ENCODE peak calls at places on chromosome 13, in ten cellular contexts. P is body of pancreas; S is transverse colon; K is upper lobe of right lung; W is CD4-positive, CD25-positive, alpha-beta regulatory T cell; Q is psoas muscle; R is ovary; L is SK-N-SH; I is adrenal gland; E is foreskin keratinocyte. Z is an unnamed sample.

GRCh38 chr13:74771964-74772363 is 637.8 kb upstream of the KLF12 start:
- DNase-seq in P (no peak), S (no peak), K (no peak), W (no peak), Q (no peak), R (no peak), L (no peak), I (no peak), E (peak), Z (no peak)

GRCh38 chr13:107866666-107867623 is 348.4 kb downstream of the LIG4 start:
- DNase-seq in P (peak), S (no peak), K (peak), W (no peak), Q (no peak), R (no peak), L (peak), I (no peak), E (no peak), Z (peak)

GRCh38 chr13:93620366-93620765 is 393.8 kb downstream of the GPC6 start:
- DNase-seq in P (no peak), S (no peak), K (no peak), W (no peak), Q (no peak), R (no peak), L (no peak), I (no peak), E (no peak), Z (no peak)

GRCh38 chr13:95388420-95389079 is 87.3 kb upstream of the ABCC4 start:
- DNase-seq in P (no peak), S (no peak), K (no peak), W (no peak), Q (no peak), R (no peak), L (no peak), I (no peak), E (no peak), Z (no peak)

GRCh38 chr13:38372818-38373217 is 23.2 kb downstream of the UFM1 start:
- DNase-seq in P (no peak), S (no peak), K (no peak), W (no peak), Q (no peak), R (no peak), L (no peak), I (no peak), E (no peak), Z (no peak)

GRCh38 chr13:48579167-48579918 is 46.5 kb upstream of the RCBTB2 start:
- DNase-seq in P (no peak), S (peak), K (no peak), W (no peak), Q (no peak), R (no peak), L (no peak), I (no peak), E (peak), Z (no peak)

GRCh38 chr13:94917814-94918213 is 205.5 kb upstream of the SOX21 start:
- DNase-seq in P (no peak), S (no peak), K (no peak), W (no peak), Q (no peak), R (no peak), L (no peak), I (no peak), E (peak), Z (no peak)

GRCh38 chr13:33798023-33798422 is 19.9 kb upstream of the RFC3 start:
- DNase-seq in P (no peak), S (no peak), K (no peak), W (no peak), Q (no peak), R (no peak), L (no peak), I (no peak), E (no peak), Z (no peak)

GRCh38 chr13:34114581-34114980 is 296.6 kb downstream of the RFC3 start:
- DNase-seq in P (no peak), S (no peak), K (no peak), W (no peak), Q (no peak), R (no peak), L (no peak), I (no peak), E (no peak), Z (no peak)

GRCh38 chr13:106534844-106535551 is 464 bp downstream of the EFNB2 start:
- DNase-seq in P (peak), S (no peak), K (peak), W (peak), Q (peak), R (peak), L (no peak), I (peak), E (no peak), Z (peak)

GRCh38 chr13:37617162-37617561 is 18.6 kb upstream of the POSTN start:
- DNase-seq in P (no peak), S (no peak), K (no peak), W (no peak), Q (no peak), R (no peak), L (no peak), I (no peak), E (peak), Z (no peak)

GRCh38 chr13:96200810-96201209 is 110.9 kb downstream of the HS6ST3 start:
- DNase-seq in P (no peak), S (no peak), K (no peak), W (no peak), Q (no peak), R (no peak), L (peak), I (peak), E (no peak), Z (no peak)

GRCh38 chr13:64723735-64724134 is 2506.4 kb downstream of the PCDH9 start:
- DNase-seq in P (no peak), S (no peak), K (no peak), W (no peak), Q (no peak), R (no peak), L (peak), I (no peak), E (peak), Z (no peak)
- H3K27ac ChIP-seq in P (no peak), S (no peak), K (no peak), W (no peak), Q (no peak), R (no peak), L (peak), I (no peak), E (peak), Z (no peak)

DNA sequence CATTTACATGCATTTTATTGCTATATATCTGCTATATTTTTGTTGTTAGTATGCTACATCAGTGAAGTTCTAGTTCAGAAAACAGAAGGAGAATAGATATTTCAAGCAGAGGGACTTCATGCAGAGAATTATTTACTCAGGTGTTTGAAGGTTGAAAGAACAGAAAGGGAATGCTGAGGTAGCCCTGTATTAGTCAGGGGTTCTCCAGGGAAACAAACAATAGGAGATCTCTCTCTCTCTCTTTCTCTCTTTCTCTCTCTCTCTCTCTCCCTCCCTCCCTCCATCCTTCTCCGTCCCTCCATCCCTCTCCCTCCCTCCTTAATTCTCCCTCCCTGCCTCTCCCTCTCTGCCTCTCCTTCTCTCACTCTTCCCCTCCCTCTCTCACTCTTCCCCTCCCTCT is 114.3 kb upstream of the TDRD3 start:
- DNase-seq in P (no peak), S (no peak), K (no peak), W (no peak), Q (no peak), R (no peak), L (no peak), I (no peak), E (no peak), Z (no peak)
- H3K27ac ChIP-seq in P (no peak), S (no peak), K (no peak), W (no peak), Q (no peak), R (no peak), L (no peak), I (no peak), E (no peak), Z (no peak)

GRCh38 chr13:50687545-50687944 is 155.9 kb downstream of the DLEU7 start:
- DNase-seq in P (no peak), S (no peak), K (no peak), W (no peak), Q (no peak), R (no peak), L (no peak), I (no peak), E (no peak), Z (no peak)
- H3K27ac ChIP-seq in P (no peak), S (no peak), K (no peak), W (no peak), Q (no peak), R (no peak), L (no peak), I (no peak), E (no peak), Z (no peak)

GRCh38 chr13:110233181-110233641 is 73.7 kb downstream of the COL4A1 start:
- DNase-seq in P (no peak), S (no peak), K (no peak), W (no peak), Q (peak), R (peak), L (peak), I (no peak), E (no peak), Z (peak)
- H3K27ac ChIP-seq in P (peak), S (peak), K (peak), W (no peak), Q (peak), R (no peak), L (peak), I (peak), E (no peak), Z (peak)

DNA sequence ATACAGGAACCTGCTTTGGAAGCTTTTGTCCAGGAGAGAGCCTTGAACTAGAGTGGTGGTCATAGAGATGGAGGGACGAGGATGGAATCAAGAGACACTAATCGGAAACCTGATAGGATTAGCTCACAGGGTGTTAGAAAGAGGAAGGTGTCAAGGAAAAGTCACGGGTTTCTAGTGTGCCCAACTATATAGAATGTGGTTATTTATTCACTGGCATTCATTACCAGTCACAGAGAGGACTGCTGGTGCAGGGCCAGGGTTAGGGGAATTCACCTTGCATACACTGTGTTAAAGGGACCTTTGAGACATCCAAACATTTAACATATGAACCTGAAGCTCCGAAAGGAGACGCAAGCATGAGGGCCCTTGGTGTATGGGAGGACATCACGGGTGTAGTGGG is 43.4 kb upstream of the URAD start:
- DNase-seq in P (no peak), S (no peak), K (no peak), W (no peak), Q (no peak), R (no peak), L (no peak), I (no peak), E (no peak), Z (no peak)
- H3K27ac ChIP-seq in P (no peak), S (no peak), K (no peak), W (no peak), Q (no peak), R (no peak), L (no peak), I (no peak), E (no peak), Z (no peak)

DNA sequence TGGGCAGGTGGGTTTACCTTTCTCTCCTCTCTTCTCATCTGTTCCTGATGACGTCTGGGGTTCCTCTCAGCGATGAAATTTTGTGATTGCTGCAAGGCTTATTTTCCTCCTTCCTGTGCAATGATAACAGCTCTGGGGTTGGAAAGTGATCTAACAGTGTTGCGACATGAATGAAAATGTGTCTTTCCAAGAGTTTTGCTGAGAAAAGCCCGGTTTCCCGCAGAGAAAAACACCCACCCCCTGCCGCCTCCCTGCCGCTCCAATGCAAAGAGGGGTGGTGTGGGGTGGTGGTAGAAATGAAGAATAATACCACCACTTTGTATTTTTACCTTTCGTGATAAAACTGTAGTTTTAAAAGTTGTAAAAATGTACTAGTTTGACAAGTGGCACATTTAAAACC is 232.0 kb downstream of the OLFM4 start:
- DNase-seq in P (no peak), S (no peak), K (no peak), W (no peak), Q (no peak), R (no peak), L (no peak), I (no peak), E (no peak), Z (no peak)
- H3K27ac ChIP-seq in P (no peak), S (no peak), K (no peak), W (no peak), Q (no peak), R (no peak), L (no peak), I (no peak), E (no peak), Z (no peak)

DNA sequence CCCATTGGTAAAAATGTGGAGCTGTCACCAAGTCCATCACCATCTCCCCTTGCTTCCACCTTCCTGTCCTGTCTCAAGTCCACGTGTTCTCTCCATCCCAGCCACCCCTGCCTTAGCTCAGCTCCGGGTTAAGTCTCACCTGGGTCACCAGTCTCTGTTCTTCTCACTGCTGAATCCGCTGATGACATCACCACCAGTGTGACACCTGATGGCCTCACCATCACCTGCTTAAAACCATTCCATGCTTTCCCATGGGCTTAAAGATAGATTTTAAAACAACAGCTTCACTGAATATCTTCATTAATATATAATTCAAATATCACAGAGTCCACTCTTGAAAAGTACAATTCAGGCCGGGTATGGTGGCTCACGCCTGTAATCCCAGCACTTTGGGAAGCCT is 42.1 kb downstream of the RGCC start:
- DNase-seq in P (no peak), S (no peak), K (no peak), W (no peak), Q (no peak), R (no peak), L (no peak), I (no peak), E (no peak), Z (no peak)
- H3K27ac ChIP-seq in P (no peak), S (no peak), K (no peak), W (no peak), Q (no peak), R (no peak), L (no peak), I (no peak), E (no peak), Z (no peak)

GRCh38 chr13:78152415-78152814 is 233.8 kb upstream of the EDNRB start:
- DNase-seq in P (no peak), S (no peak), K (no peak), W (no peak), Q (no peak), R (no peak), L (no peak), I (no peak), E (no peak), Z (no peak)

DNA sequence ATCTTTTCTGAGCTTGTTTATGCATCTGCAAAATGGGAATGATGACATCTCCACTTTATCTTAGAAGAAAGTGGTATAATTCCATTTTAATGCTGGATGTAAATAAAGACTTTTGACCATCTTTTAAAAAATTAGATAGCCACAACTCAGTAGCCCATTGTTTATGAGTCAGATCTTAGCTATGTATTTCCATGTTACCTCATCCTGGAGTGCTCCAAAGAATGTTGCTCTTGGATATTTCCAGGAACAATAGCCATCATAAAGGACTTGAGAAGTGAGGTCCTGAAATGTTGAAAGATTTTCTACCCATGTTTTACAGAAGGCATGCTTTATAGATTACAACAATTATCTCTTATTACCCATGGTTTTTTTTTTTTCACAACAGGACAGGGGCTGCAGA is 229.3 kb upstream of the EDNRB start:
- DNase-seq in P (no peak), S (no peak), K (no peak), W (no peak), Q (no peak), R (no peak), L (no peak), I (no peak), E (peak), Z (no peak)
- H3K27ac ChIP-seq in P (no peak), S (no peak), K (no peak), W (no peak), Q (no peak), R (no peak), L (peak), I (no peak), E (no peak), Z (no peak)

GRCh38 chr13:40477623-40478608 is 188.5 kb downstream of the FOXO1 start:
- DNase-seq in P (peak), S (no peak), K (no peak), W (no peak), Q (peak), R (peak), L (no peak), I (peak), E (no peak), Z (peak)
- H3K27ac ChIP-seq in P (peak), S (no peak), K (peak), W (no peak), Q (peak), R (no peak), L (no peak), I (peak), E (no peak), Z (peak)

GRCh38 chr13:46176756-46177155 is 5.2 kb downstream of the LCP1 start:
- DNase-seq in P (no peak), S (no peak), K (no peak), W (no peak), Q (no peak), R (no peak), L (no peak), I (no peak), E (no peak), Z (no peak)
- H3K27ac ChIP-seq in P (no peak), S (peak), K (peak), W (peak), Q (no peak), R (no peak), L (no peak), I (peak), E (no peak), Z (no peak)